ENCODE peak calls at places on chromosome 16, in four cellular contexts. G, A, Q and V are unnamed samples.

GRCh38 chr16:19001788-19002187 is 18.1 kb downstream of the TMC7 start:
- DNase-seq in G (no peak), Q (no peak), A (no peak), V (no peak)

GRCh38 chr16:81607006-81607405 is 162.4 kb downstream of the CMIP start:
- DNase-seq in Q (no peak), A (no peak), G (no peak), V (no peak)

GRCh38 chr16:50683689-50684374 is 2.7 kb upstream of the SNX20 start:
- DNase-seq in A (no peak), Q (no peak), G (no peak), V (peak)

GRCh38 chr16:70589998-70590471 is 56.3 kb upstream of the IL34 start:
- DNase-seq in G (no peak), Q (no peak), A (no peak), V (no peak)

GRCh38 chr16:49557070-49557446 is 183.5 kb downstream of the C16orf78 start:
- DNase-seq in A (no peak), G (peak), Q (peak), V (no peak)

GRCh38 chr16:15865742-15866141 is 8.9 kb upstream of the MYH11 start:
- DNase-seq in A (no peak), Q (no peak), G (no peak), V (no peak)

GRCh38 chr16:81551821-81552304 is 107.3 kb downstream of the CMIP start:
- DNase-seq in A (peak), G (no peak), Q (no peak), V (no peak)

GRCh38 chr16:51960931-51961330 is 586.0 kb downstream of the TOX3 start:
- DNase-seq in G (no peak), A (no peak), Q (no peak), V (no peak)

GRCh38 chr16:23969468-23970297 is 133.9 kb downstream of the PRKCB start:
- DNase-seq in G (no peak), Q (no peak), A (no peak), V (no peak)

GRCh38 chr16:57134982-57135381 is 42.6 kb downstream of the CPNE2 start:
- DNase-seq in A (no peak), Q (no peak), G (no peak), V (no peak)

GRCh38 chr16:20107086-20107485 is 33.4 kb upstream of the GPR139 start:
- DNase-seq in A (no peak), Q (no peak), G (no peak), V (no peak)

GRCh38 chr16:53069772-53070171 is 15.0 kb downstream of the CHD9 start:
- DNase-seq in Q (no peak), A (no peak), G (no peak), V (no peak)

GRCh38 chr16:19589771-19590302 is 34.3 kb downstream of the VPS35L start:
- DNase-seq in Q (no peak), G (peak), A (no peak), V (no peak)

GRCh38 chr16:774086-775001 is 13.8 kb downstream of the MSLN start:
- DNase-seq in A (no peak), G (no peak), Q (no peak), V (no peak)

GRCh38 chr16:10694306-10694705 is 424 bp downstream of the TEKT5 start:
- DNase-seq in A (no peak), Q (no peak), G (no peak), V (no peak)

GRCh38 chr16:77445321-77445720 is 10.5 kb upstream of the ADAMTS18 start:
- DNase-seq in Q (no peak), G (no peak), A (no peak), V (no peak)

GRCh38 chr16:76607317-76607716 is 330.1 kb downstream of the CNTNAP4 start:
- DNase-seq in G (no peak), A (no peak), Q (no peak), V (no peak)

GRCh38 chr16:28161626-28162025 is 50.1 kb downstream of the XPO6 start:
- DNase-seq in A (no peak), G (no peak), Q (no peak), V (no peak)

GRCh38 chr16:85448557-85449194 is 164.4 kb upstream of the GSE1 start:
- DNase-seq in G (peak), Q (no peak), A (no peak), V (no peak)

GRCh38 chr16:878071-878784 is 77.7 kb upstream of the GNG13 start:
- DNase-seq in Q (peak), G (no peak), A (no peak), V (no peak)

DNA sequence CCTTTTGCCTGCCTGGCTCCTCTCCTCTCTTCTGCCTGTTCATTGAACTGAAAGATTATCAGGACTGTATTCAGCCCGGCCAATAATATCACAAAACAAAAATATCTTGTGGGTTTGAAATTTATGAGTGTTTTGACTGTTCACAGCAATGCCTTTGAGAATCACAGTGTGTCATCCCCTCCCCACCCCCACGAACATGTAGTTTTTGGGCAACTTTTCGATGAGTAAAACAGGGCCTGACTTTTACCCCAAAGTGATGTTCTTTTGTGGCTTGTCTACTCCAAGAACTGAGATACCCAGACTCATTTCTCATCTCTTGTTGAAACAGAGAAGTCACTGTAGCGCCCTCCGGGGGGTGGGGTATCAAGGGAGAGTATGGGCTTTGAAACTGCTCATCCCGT is 675.7 kb downstream of the WWOX start:
- DNase-seq in G (no peak), Q (no peak), A (no peak), V (no peak)
- TF ChIP-seq CBFB in G (no peak), Q (no peak), A (no peak), V (peak)

DNA sequence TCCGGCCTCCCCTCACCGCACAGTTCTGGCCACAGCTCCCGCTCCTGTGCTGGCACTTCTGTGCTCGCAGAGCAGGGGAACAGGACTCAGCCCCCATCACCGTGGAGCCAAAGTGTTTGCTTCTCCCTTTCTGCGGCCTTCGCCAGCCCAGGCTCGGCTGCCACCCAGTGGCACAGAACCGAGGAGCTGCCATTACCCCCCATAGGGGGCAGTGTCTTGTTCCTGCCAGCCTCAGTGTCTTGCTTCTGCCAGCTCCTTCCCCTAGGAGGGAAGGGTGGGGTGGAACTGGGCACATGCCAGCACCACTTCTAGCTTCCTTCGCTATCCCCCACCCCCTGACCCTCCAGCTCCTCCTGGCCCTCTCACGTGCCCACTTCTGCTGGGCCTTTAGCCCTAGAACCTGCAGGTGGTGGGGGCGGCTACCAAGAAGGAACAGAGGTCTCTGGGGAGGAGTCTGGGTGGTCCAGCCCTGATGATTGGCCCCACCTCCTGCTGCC is 645 bp upstream of the ELMO3 start:
- DNase-seq in Q (peak), G (no peak), A (no peak), V (no peak)
- TF ChIP-seq CBFB in Q (no peak), G (no peak), A (no peak), V (no peak)

GRCh38 chr16:14198603-14199002 is 127.5 kb downstream of the MRTFB start:
- DNase-seq in G (no peak), A (no peak), Q (no peak), V (no peak)

GRCh38 chr16:14198012-14198411 is 126.9 kb downstream of the MRTFB start:
- DNase-seq in A (no peak), Q (no peak), G (no peak), V (no peak)

GRCh38 chr16:14196539-14196938 is 125.4 kb downstream of the MRTFB start:
- DNase-seq in A (no peak), Q (no peak), G (no peak), V (no peak)

GRCh38 chr16:14194706-14195105 is 123.6 kb downstream of the MRTFB start:
- DNase-seq in G (no peak), A (no peak), Q (no peak), V (no peak)

GRCh38 chr16:14196011-14196410 is 124.9 kb downstream of the MRTFB start:
- DNase-seq in Q (no peak), G (no peak), A (no peak), V (no peak)
- TF ChIP-seq CBFB in Q (no peak), G (no peak), A (no peak), V (no peak)

DNA sequence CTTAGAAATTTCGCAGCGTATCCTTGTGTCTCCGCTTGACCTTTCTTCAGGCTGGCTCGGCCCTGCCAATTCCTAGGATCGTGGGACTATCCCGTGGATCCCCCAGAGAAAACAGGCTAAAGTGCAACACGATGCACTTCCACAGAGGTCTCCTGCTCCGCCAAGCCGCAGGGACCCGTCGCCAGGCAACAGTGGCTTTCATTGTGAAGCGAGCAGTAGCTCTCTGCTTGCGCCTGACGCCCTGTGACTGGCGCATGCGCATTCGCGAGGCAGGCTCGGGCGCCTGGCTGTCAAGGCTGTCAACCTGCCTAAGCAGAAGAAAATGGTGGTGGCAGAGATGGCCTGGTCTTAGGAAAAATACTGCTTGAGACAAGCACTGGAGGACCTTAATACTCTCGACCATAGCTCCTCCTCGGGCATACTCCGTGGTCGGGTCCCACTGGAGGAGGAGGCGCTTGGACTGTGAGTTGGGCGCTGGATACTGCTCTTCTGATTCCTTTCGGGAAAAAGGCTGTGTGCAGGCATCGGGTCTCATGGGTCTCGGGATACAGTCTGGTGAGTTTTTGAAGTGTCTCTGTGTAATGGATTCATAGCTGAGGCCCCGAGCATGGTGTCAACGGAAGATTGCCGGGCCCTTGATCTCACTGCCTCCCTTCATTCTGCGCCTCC is 2336.1 kb downstream of the TP53TG3F start:
- DNase-seq in Q (no peak), A (no peak), G (no peak), V (no peak)
- TF ChIP-seq CBFB in Q (no peak), A (no peak), G (no peak), V (no peak)

DNA sequence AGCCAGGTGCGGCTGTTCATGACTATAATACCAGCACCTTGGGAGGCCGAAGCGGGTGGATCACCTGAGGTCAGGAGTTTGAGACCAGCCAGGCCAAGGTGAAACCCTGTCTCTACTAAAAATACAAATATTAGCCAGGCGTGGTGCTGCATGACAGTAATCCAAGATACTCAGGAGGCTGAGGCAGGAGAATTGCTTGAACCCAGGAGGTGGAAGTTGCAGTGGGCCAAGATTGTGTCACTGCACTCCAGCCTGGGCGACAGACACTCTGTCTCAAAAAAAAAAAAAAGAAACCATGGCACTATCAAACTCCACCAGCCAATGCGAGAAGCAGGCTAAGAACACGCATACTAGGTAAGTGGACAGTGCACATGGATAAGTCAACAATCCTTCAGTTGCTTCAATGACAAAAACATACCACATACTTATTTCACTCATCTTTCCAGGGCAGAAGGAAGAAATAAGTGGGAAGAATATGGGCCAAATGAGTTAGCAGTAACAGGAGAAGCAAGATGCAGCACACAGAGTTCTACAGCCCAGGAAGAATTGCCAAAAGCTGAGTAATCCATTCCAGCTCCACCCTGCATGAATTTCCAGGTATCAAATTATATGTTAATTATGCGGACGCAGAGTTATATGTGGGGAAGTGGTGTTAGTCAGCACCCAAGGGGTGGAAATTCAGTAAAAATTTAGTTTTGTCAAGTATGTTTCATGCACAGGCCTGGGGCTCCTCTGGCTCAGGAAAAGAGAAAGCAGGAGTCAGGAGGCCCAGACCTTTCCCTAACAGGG is 58.5 kb downstream of the ZFHX3 start:
- DNase-seq in Q (no peak), G (no peak), A (no peak), V (no peak)
- TF ChIP-seq CBFB in Q (no peak), G (no peak), A (no peak), V (no peak)

DNA sequence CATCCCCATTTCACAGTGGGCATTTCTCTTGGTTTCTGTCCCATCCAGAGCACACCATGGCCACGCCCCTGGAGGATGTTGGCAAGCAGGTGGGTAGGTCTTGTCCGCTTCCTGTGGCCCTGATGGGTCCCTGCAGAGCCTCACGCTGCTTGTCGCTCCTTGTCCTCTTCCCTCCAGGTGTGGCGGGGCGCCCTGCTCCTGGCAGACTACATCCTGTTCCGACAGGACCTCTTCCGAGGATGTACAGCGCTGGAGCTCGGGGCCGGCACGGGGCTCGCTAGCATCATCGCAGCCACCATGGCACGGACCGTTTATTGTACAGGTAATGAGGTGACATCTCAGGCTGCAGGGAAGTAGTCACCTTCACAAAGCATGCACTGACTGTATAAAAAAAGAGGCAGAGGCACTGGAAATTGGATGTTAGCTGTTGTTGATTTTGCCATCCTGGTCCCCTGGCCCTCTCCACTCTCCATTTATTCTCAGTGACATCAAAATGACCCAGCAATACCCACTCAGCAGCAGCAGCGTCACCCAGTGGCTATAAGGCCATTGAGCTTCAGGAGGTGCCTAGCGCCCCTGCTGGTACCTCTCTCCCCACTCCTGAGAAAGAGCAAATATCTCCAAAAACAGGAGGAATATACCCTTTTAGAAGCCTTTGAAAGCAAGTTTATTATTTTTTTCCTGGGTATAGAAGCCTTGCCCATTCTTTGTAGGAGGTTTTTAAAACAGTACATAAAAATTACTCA is 13.7 kb downstream of the METTL22 start:
- DNase-seq in A (peak), G (peak), Q (peak), V (no peak)
- TF ChIP-seq CBFB in A (no peak), G (no peak), Q (no peak), V (no peak)

DNA sequence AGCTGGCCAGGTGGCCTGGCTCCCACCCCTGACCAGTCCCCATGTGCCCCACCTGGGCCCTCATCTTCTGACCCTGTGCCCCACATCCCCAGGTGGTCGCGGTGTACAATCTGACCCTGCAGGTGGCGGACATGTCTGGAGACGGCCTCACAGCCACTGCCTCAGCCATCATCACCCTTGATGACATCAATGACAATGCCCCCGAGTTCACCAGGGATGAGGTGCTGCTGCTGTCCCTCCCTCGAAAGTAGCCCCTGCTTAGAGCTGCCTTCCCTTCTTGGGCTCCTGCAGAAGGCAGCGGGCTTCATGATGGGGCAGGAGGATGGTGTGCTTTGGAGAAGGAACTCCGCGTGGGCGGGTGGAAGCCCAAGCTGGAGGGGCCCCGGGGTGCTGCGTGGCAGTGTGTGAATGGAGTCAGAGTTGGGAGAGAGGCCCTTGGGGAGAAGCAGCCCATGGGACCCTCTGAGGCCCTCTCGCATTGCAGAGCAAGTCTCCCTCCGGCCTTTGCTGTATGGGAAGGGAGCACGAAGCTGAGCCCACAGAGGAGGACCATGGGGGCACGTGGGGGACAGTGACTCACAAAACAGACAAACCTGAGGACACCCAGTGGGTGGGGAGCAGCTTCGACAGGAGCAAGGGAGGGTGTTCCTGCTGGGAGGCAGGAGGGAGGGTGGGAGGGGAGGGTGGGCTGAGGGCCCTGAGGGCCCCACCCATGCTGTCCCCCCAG is 12.8 kb downstream of the SLC22A31 start:
- DNase-seq in Q (no peak), A (no peak), G (no peak), V (no peak)
- TF ChIP-seq CBFB in Q (no peak), A (no peak), G (no peak), V (no peak)

GRCh38 chr16:89633064-89633631 is 19.7 kb downstream of the DPEP1 start:
- DNase-seq in A (no peak), G (no peak), Q (no peak), V (no peak)

GRCh38 chr16:89636663-89637062 is 20.8 kb downstream of the CHMP1A start:
- DNase-seq in G (no peak), Q (no peak), A (no peak), V (no peak)

GRCh38 chr16:89638455-89638854 is 19.1 kb downstream of the CHMP1A start:
- DNase-seq in G (no peak), Q (no peak), A (no peak), V (no peak)

GRCh38 chr16:89639385-89639784 is 18.1 kb downstream of the CHMP1A start:
- DNase-seq in G (no peak), A (no peak), Q (no peak), V (no peak)

DNA sequence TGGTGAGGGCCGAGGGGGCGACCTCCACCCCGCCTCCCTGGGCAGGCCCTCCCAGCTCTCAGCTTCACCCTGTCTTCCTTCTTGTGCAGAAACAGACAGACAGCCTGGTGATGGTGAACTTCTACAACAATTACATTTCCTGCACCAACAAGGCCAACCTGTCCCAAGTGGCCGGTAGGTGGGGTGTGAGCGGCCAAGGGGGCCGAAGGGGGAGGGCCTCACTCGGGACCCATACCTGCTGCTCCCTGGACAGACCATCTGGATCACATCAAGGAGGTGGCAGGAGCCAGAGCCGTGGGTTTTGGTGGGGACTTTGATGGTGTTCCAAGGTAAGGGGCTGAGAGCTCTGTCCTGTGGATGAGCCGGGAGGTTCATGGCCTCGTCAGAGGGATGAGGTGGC is 20.1 kb downstream of the CHMP1A start:
- DNase-seq in A (peak), Q (no peak), G (no peak), V (no peak)
- TF ChIP-seq CBFB in A (no peak), Q (no peak), G (no peak), V (no peak)

GRCh38 chr16:3101841-3102470 is 2.9 kb upstream of the ZSCAN10 start:
- DNase-seq in G (no peak), Q (peak), A (no peak), V (no peak)

GRCh38 chr16:3101018-3101840 is 2.1 kb upstream of the ZSCAN10 start:
- DNase-seq in Q (peak), A (peak), G (peak), V (no peak)

GRCh38 chr16:3112058-3112880 is at the start of gene ZNF205:
- DNase-seq in A (peak), G (peak), Q (peak), V (no peak)

GRCh38 chr16:3106205-3106928 is 6.0 kb upstream of the ZNF205 start:
- DNase-seq in G (peak), A (peak), Q (peak), V (no peak)
- TF ChIP-seq CBFB in G (peak), A (no peak), Q (no peak), V (no peak)